ENCODE peak calls at places on chromosomes 1 and 21, in five cellular contexts. G is HEK293T, T is germinal center, M is ELR, F is HCEC 1CT. X is an unnamed sample.

GRCh38 chr1:112762541-112763141 is 47.5 kb upstream of the PPM1J start:
- DNase-seq in G (no peak), T (no peak), M (no peak), F (no peak), X (peak)

GRCh38 chr1:117843791-117844190 is 85.6 kb downstream of the GDAP2 start:
- DNase-seq in G (no peak), T (no peak), M (peak), F (peak), X (no peak)

GRCh38 chr21:14617836-14618235 is 71.7 kb upstream of the SAMSN1 start:
- DNase-seq in G (no peak), T (no peak), M (no peak), F (no peak), X (no peak)

GRCh38 chr1:233440952-233441401 is 113.5 kb downstream of the MAP3K21 start:
- DNase-seq in G (peak), T (peak), M (peak), F (peak), X (peak)

GRCh38 chr1:50861742-50862141 is 98.3 kb downstream of the FAF1 start:
- DNase-seq in G (no peak), T (no peak), M (no peak), F (no peak), X (no peak)

GRCh38 chr21:28675265-28676041 is 317.2 kb downstream of the LTN1 start:
- DNase-seq in G (no peak), T (no peak), M (peak), F (peak), X (no peak)

GRCh38 chr1:200751717-200752116 is 13.0 kb downstream of the CAMSAP2 start:
- DNase-seq in G (no peak), T (no peak), M (peak), F (no peak), X (peak)

GRCh38 chr1:75342799-75343198 is 208.6 kb downstream of the LHX8 start:
- DNase-seq in G (no peak), T (no peak), M (no peak), F (no peak), X (no peak)

GRCh38 chr1:232211149-232211548 is 418.8 kb downstream of the SIPA1L2 start:
- DNase-seq in G (peak), T (peak), M (peak), F (no peak), X (peak)

GRCh38 chr1:71086331-71086730 is 5.5 kb upstream of the ZRANB2 start:
- DNase-seq in G (no peak), T (no peak), M (peak), F (peak), X (no peak)

GRCh38 chr1:205979301-205979700 is 23.9 kb downstream of the RAB7B start:
- DNase-seq in G (no peak), T (no peak), M (no peak), F (no peak), X (no peak)

GRCh38 chr1:184489908-184490307 is 103.1 kb downstream of the C1orf21 start:
- DNase-seq in G (no peak), T (no peak), M (peak), F (no peak), X (no peak)